ENCODE peak calls at places on chromosomes 7 and 10, in four cellular contexts. One of them, this sample, is unnamed.

GRCh38 chr7:7953761-7954160 is 14.8 kb upstream of the GLCCI1 start:
- DNase-seq in breast epithelium: no peak
- DNase-seq in GM03348: no peak
- DNase-seq in naive thymus-derived CD8-positive, alpha-beta T cell: no peak
- DNase-seq in this sample: no peak

GRCh38 chr10:118457824-118458428 is 115.8 kb upstream of the FAM204A start:
- DNase-seq in breast epithelium: no peak
- DNase-seq in GM03348: no peak
- DNase-seq in naive thymus-derived CD8-positive, alpha-beta T cell: no peak
- DNase-seq in this sample: no peak

GRCh38 chr10:55820478-55820877 is 540.6 kb downstream of the ZWINT start:
- DNase-seq in breast epithelium: no peak
- DNase-seq in GM03348: no peak
- DNase-seq in naive thymus-derived CD8-positive, alpha-beta T cell: no peak
- DNase-seq in this sample: no peak

GRCh38 chr10:49596493-49596809 is 13.7 kb upstream of the SLC18A3 start:
- DNase-seq in breast epithelium: no peak
- DNase-seq in GM03348: no peak
- DNase-seq in naive thymus-derived CD8-positive, alpha-beta T cell: no peak
- DNase-seq in this sample: no peak

GRCh38 chr10:102814456-102814871 is 22.7 kb downstream of the CYP17A1 start:
- DNase-seq in breast epithelium: no peak
- DNase-seq in GM03348: no peak
- DNase-seq in naive thymus-derived CD8-positive, alpha-beta T cell: no peak
- DNase-seq in this sample: no peak

GRCh38 chr10:131553121-131553520 is 241.6 kb upstream of the TCERG1L start:
- DNase-seq in breast epithelium: no peak
- DNase-seq in GM03348: no peak
- DNase-seq in naive thymus-derived CD8-positive, alpha-beta T cell: no peak
- DNase-seq in this sample: no peak

GRCh38 chr7:22563621-22564241 is 63.7 kb upstream of the STEAP1B start:
- DNase-seq in breast epithelium: no peak
- DNase-seq in GM03348: peak
- DNase-seq in naive thymus-derived CD8-positive, alpha-beta T cell: no peak
- DNase-seq in this sample: no peak

GRCh38 chr7:123494193-123494796 is 40.1 kb downstream of the IQUB start:
- DNase-seq in breast epithelium: no peak
- DNase-seq in GM03348: peak
- DNase-seq in naive thymus-derived CD8-positive, alpha-beta T cell: peak
- DNase-seq in this sample: peak

GRCh38 chr7:73966941-73967831 is 60.8 kb upstream of the ELN start:
- DNase-seq in breast epithelium: peak
- DNase-seq in GM03348: no peak
- DNase-seq in naive thymus-derived CD8-positive, alpha-beta T cell: no peak
- DNase-seq in this sample: no peak

GRCh38 chr7:109641445-109641844 is 1071.8 kb downstream of the DNAJB9 start:
- DNase-seq in breast epithelium: no peak
- DNase-seq in GM03348: no peak
- DNase-seq in naive thymus-derived CD8-positive, alpha-beta T cell: no peak
- DNase-seq in this sample: no peak

GRCh38 chr10:93028881-93029280 is 31.7 kb upstream of the CYP26C1 start:
- DNase-seq in breast epithelium: no peak
- DNase-seq in GM03348: peak
- DNase-seq in naive thymus-derived CD8-positive, alpha-beta T cell: no peak
- DNase-seq in this sample: peak

GRCh38 chr7:137935849-137936508 is 65.9 kb downstream of the CREB3L2 start:
- DNase-seq in breast epithelium: no peak
- DNase-seq in GM03348: no peak
- DNase-seq in naive thymus-derived CD8-positive, alpha-beta T cell: no peak
- DNase-seq in this sample: no peak

GRCh38 chr7:156984209-156984891 is 26.1 kb downstream of the MNX1 start:
- DNase-seq in breast epithelium: no peak
- DNase-seq in GM03348: peak
- DNase-seq in naive thymus-derived CD8-positive, alpha-beta T cell: no peak
- DNase-seq in this sample: peak

GRCh38 chr7:2651847-2652735 is 20.3 kb downstream of the TTYH3 start:
- DNase-seq in breast epithelium: no peak
- DNase-seq in GM03348: no peak
- DNase-seq in naive thymus-derived CD8-positive, alpha-beta T cell: no peak
- DNase-seq in this sample: no peak

GRCh38 chr7:6460303-6460702 is 12.5 kb upstream of the DAGLB start:
- DNase-seq in breast epithelium: no peak
- DNase-seq in GM03348: no peak
- DNase-seq in naive thymus-derived CD8-positive, alpha-beta T cell: no peak
- DNase-seq in this sample: no peak

GRCh38 chr10:99430116-99430450 is 341 bp downstream of the GOT1 start:
- DNase-seq in breast epithelium: no peak
- DNase-seq in GM03348: peak
- DNase-seq in naive thymus-derived CD8-positive, alpha-beta T cell: no peak
- DNase-seq in this sample: peak

GRCh38 chr7:135964254-135964653 is 12.9 kb downstream of the MTPN start:
- DNase-seq in breast epithelium: no peak
- DNase-seq in GM03348: peak
- DNase-seq in naive thymus-derived CD8-positive, alpha-beta T cell: no peak
- DNase-seq in this sample: peak

GRCh38 chr7:155918720-155919399 is 106.6 kb upstream of the SHH start:
- DNase-seq in breast epithelium: peak
- DNase-seq in GM03348: no peak
- DNase-seq in naive thymus-derived CD8-positive, alpha-beta T cell: no peak
- DNase-seq in this sample: no peak

GRCh38 chr7:144133307-144133706 is 10.3 kb downstream of the OR2A14 start:
- DNase-seq in breast epithelium: no peak
- DNase-seq in GM03348: no peak
- DNase-seq in naive thymus-derived CD8-positive, alpha-beta T cell: no peak
- DNase-seq in this sample: no peak

GRCh38 chr7:155647734-155648133 is 3.3 kb downstream of the RBM33 start:
- DNase-seq in breast epithelium: no peak
- DNase-seq in GM03348: no peak
- DNase-seq in naive thymus-derived CD8-positive, alpha-beta T cell: no peak
- DNase-seq in this sample: no peak

This sample was measured in AG20443.